ENCODE peak calls at places on chromosome 16, in nine cellular contexts. One of them, this sample, is unnamed.
A peak's percentile ranks its signal among the peaks of the same experiment; 100 is the strongest.

GRCh38 chr16:69688589-69688988 is 37.8 kb downstream of the NQO1 start:
- DNase-seq in NCI-H774: no peak
- DNase-seq in RWPE1: no peak
- DNase-seq in activated CD8-positive, alpha-beta T cell treated with anti-CD3 and anti-CD28 coated beads, Interleukin-2, amount 10 ng/mL, durations not matched to agents 7 days and 5 days: no peak
- DNase-seq in GM04504: no peak
- DNase-seq in stimulated activated CD8-positive, alpha-beta memory T cell treated with anti-CD3 and anti-CD28 coated beads, Interleukin-2, amount 100 ng/mL, for 48 hours: no peak
- DNase-seq in A549: no peak
- DNase-seq in KBM-7: no peak
- DNase-seq in DND-41: no peak
- DNase-seq in this sample: no peak

GRCh38 chr16:57538235-57538711 is 1.9 kb upstream of the CCDC102A start:
- DNase-seq in NCI-H774: no peak
- DNase-seq in RWPE1: no peak
- DNase-seq in activated CD8-positive, alpha-beta T cell treated with anti-CD3 and anti-CD28 coated beads, Interleukin-2, amount 10 ng/mL, durations not matched to agents 7 days and 5 days: peak; percentile 28
- DNase-seq in GM04504: no peak
- DNase-seq in stimulated activated CD8-positive, alpha-beta memory T cell treated with anti-CD3 and anti-CD28 coated beads, Interleukin-2, amount 100 ng/mL, for 48 hours: no peak
- DNase-seq in A549: no peak
- DNase-seq in KBM-7: no peak
- DNase-seq in DND-41: no peak
- DNase-seq in this sample: no peak

GRCh38 chr16:50196736-50197135 is 43.6 kb downstream of the TENT4B start:
- DNase-seq in NCI-H774: no peak
- DNase-seq in RWPE1: no peak
- DNase-seq in activated CD8-positive, alpha-beta T cell treated with anti-CD3 and anti-CD28 coated beads, Interleukin-2, amount 10 ng/mL, durations not matched to agents 7 days and 5 days: peak; percentile 54
- DNase-seq in GM04504: no peak
- DNase-seq in stimulated activated CD8-positive, alpha-beta memory T cell treated with anti-CD3 and anti-CD28 coated beads, Interleukin-2, amount 100 ng/mL, for 48 hours: no peak
- DNase-seq in A549: no peak
- DNase-seq in KBM-7: no peak
- DNase-seq in DND-41: peak; percentile 75
- DNase-seq in this sample: no peak

GRCh38 chr16:48629016-48629415 is 19.0 kb upstream of the N4BP1 start:
- DNase-seq in NCI-H774: no peak
- DNase-seq in RWPE1: no peak
- DNase-seq in activated CD8-positive, alpha-beta T cell treated with anti-CD3 and anti-CD28 coated beads, Interleukin-2, amount 10 ng/mL, durations not matched to agents 7 days and 5 days: no peak
- DNase-seq in GM04504: no peak
- DNase-seq in stimulated activated CD8-positive, alpha-beta memory T cell treated with anti-CD3 and anti-CD28 coated beads, Interleukin-2, amount 100 ng/mL, for 48 hours: no peak
- DNase-seq in A549: no peak
- DNase-seq in KBM-7: no peak
- DNase-seq in DND-41: no peak
- DNase-seq in this sample: no peak

GRCh38 chr16:68244903-68245853 is at the start of gene PLA2G15:
- DNase-seq in NCI-H774: peak; percentile 65
- DNase-seq in RWPE1: peak; percentile 97
- DNase-seq in activated CD8-positive, alpha-beta T cell treated with anti-CD3 and anti-CD28 coated beads, Interleukin-2, amount 10 ng/mL, durations not matched to agents 7 days and 5 days: peak; percentile 97
- DNase-seq in GM04504: peak; percentile 86
- DNase-seq in stimulated activated CD8-positive, alpha-beta memory T cell treated with anti-CD3 and anti-CD28 coated beads, Interleukin-2, amount 100 ng/mL, for 48 hours: peak; percentile 94
- DNase-seq in A549: peak; percentile 89
- DNase-seq in KBM-7: peak; percentile 88
- DNase-seq in DND-41: peak; percentile 98
- DNase-seq in this sample: peak; percentile 69

GRCh38 chr16:23435500-23435899 is 17.5 kb downstream of the COG7 start:
- DNase-seq in NCI-H774: peak; percentile 10
- DNase-seq in RWPE1: peak; percentile 30
- DNase-seq in activated CD8-positive, alpha-beta T cell treated with anti-CD3 and anti-CD28 coated beads, Interleukin-2, amount 10 ng/mL, durations not matched to agents 7 days and 5 days: peak; percentile 81
- DNase-seq in GM04504: no peak
- DNase-seq in stimulated activated CD8-positive, alpha-beta memory T cell treated with anti-CD3 and anti-CD28 coated beads, Interleukin-2, amount 100 ng/mL, for 48 hours: peak; percentile 42
- DNase-seq in A549: peak; percentile 74
- DNase-seq in KBM-7: peak; percentile 93
- DNase-seq in DND-41: peak; percentile 74
- DNase-seq in this sample: peak; percentile 26

GRCh38 chr16:87682852-87683399 is 80.6 kb downstream of the JPH3 start:
- DNase-seq in NCI-H774: no peak
- DNase-seq in RWPE1: no peak
- DNase-seq in activated CD8-positive, alpha-beta T cell treated with anti-CD3 and anti-CD28 coated beads, Interleukin-2, amount 10 ng/mL, durations not matched to agents 7 days and 5 days: no peak
- DNase-seq in GM04504: no peak
- DNase-seq in stimulated activated CD8-positive, alpha-beta memory T cell treated with anti-CD3 and anti-CD28 coated beads, Interleukin-2, amount 100 ng/mL, for 48 hours: no peak
- DNase-seq in A549: no peak
- DNase-seq in KBM-7: no peak
- DNase-seq in DND-41: no peak
- DNase-seq in this sample: no peak

GRCh38 chr16:84253173-84253572 is 13.4 kb upstream of the KCNG4 start:
- DNase-seq in NCI-H774: no peak
- DNase-seq in RWPE1: no peak
- DNase-seq in activated CD8-positive, alpha-beta T cell treated with anti-CD3 and anti-CD28 coated beads, Interleukin-2, amount 10 ng/mL, durations not matched to agents 7 days and 5 days: no peak
- DNase-seq in GM04504: no peak
- DNase-seq in stimulated activated CD8-positive, alpha-beta memory T cell treated with anti-CD3 and anti-CD28 coated beads, Interleukin-2, amount 100 ng/mL, for 48 hours: no peak
- DNase-seq in A549: no peak
- DNase-seq in KBM-7: no peak
- DNase-seq in DND-41: no peak
- DNase-seq in this sample: no peak

GRCh38 chr16:67652578-67653130 is 7.4 kb downstream of the ACD start:
- DNase-seq in NCI-H774: no peak
- DNase-seq in RWPE1: peak; percentile 66
- DNase-seq in activated CD8-positive, alpha-beta T cell treated with anti-CD3 and anti-CD28 coated beads, Interleukin-2, amount 10 ng/mL, durations not matched to agents 7 days and 5 days: no peak
- DNase-seq in GM04504: no peak
- DNase-seq in stimulated activated CD8-positive, alpha-beta memory T cell treated with anti-CD3 and anti-CD28 coated beads, Interleukin-2, amount 100 ng/mL, for 48 hours: no peak
- DNase-seq in A549: peak; percentile 48
- DNase-seq in KBM-7: no peak
- DNase-seq in DND-41: no peak
- DNase-seq in this sample: no peak

GRCh38 chr16:84692451-84692850 is 7.3 kb upstream of the USP10 start:
- DNase-seq in NCI-H774: no peak
- DNase-seq in RWPE1: no peak
- DNase-seq in activated CD8-positive, alpha-beta T cell treated with anti-CD3 and anti-CD28 coated beads, Interleukin-2, amount 10 ng/mL, durations not matched to agents 7 days and 5 days: no peak
- DNase-seq in GM04504: no peak
- DNase-seq in stimulated activated CD8-positive, alpha-beta memory T cell treated with anti-CD3 and anti-CD28 coated beads, Interleukin-2, amount 100 ng/mL, for 48 hours: no peak
- DNase-seq in A549: no peak
- DNase-seq in KBM-7: peak; percentile 80
- DNase-seq in DND-41: no peak
- DNase-seq in this sample: no peak

GRCh38 chr16:700684-701584 is 4.7 kb downstream of the FBXL16 start:
- DNase-seq in NCI-H774: no peak
- DNase-seq in RWPE1: no peak
- DNase-seq in activated CD8-positive, alpha-beta T cell treated with anti-CD3 and anti-CD28 coated beads, Interleukin-2, amount 10 ng/mL, durations not matched to agents 7 days and 5 days: peak; percentile 54
- DNase-seq in GM04504: no peak
- DNase-seq in stimulated activated CD8-positive, alpha-beta memory T cell treated with anti-CD3 and anti-CD28 coated beads, Interleukin-2, amount 100 ng/mL, for 48 hours: no peak
- DNase-seq in A549: no peak
- DNase-seq in KBM-7: no peak
- DNase-seq in DND-41: peak; percentile 53
- DNase-seq in this sample: no peak

GRCh38 chr16:1538804-1539520 is 5.5 kb downstream of the TMEM204 start:
- DNase-seq in NCI-H774: no peak
- DNase-seq in RWPE1: no peak
- DNase-seq in activated CD8-positive, alpha-beta T cell treated with anti-CD3 and anti-CD28 coated beads, Interleukin-2, amount 10 ng/mL, durations not matched to agents 7 days and 5 days: peak; percentile 49
- DNase-seq in GM04504: no peak
- DNase-seq in stimulated activated CD8-positive, alpha-beta memory T cell treated with anti-CD3 and anti-CD28 coated beads, Interleukin-2, amount 100 ng/mL, for 48 hours: no peak
- DNase-seq in A549: no peak
- DNase-seq in KBM-7: peak; percentile 37
- DNase-seq in DND-41: no peak
- DNase-seq in this sample: peak; percentile 15

GRCh38 chr16:17273142-17273561 is 197.6 kb downstream of the XYLT1 start:
- DNase-seq in NCI-H774: no peak
- DNase-seq in RWPE1: peak; percentile 42
- DNase-seq in activated CD8-positive, alpha-beta T cell treated with anti-CD3 and anti-CD28 coated beads, Interleukin-2, amount 10 ng/mL, durations not matched to agents 7 days and 5 days: peak; percentile 63
- DNase-seq in GM04504: peak; percentile 77
- DNase-seq in stimulated activated CD8-positive, alpha-beta memory T cell treated with anti-CD3 and anti-CD28 coated beads, Interleukin-2, amount 100 ng/mL, for 48 hours: peak; percentile 11
- DNase-seq in A549: peak; percentile 34
- DNase-seq in KBM-7: no peak
- DNase-seq in DND-41: no peak
- DNase-seq in this sample: no peak

GRCh38 chr16:72371307-72372081 is 199.5 kb upstream of the PMFBP1 start:
- DNase-seq in NCI-H774: peak; percentile 38
- DNase-seq in RWPE1: peak; percentile 42
- DNase-seq in activated CD8-positive, alpha-beta T cell treated with anti-CD3 and anti-CD28 coated beads, Interleukin-2, amount 10 ng/mL, durations not matched to agents 7 days and 5 days: no peak
- DNase-seq in GM04504: peak; percentile 41
- DNase-seq in stimulated activated CD8-positive, alpha-beta memory T cell treated with anti-CD3 and anti-CD28 coated beads, Interleukin-2, amount 100 ng/mL, for 48 hours: no peak
- DNase-seq in A549: no peak
- DNase-seq in KBM-7: no peak
- DNase-seq in DND-41: no peak
- DNase-seq in this sample: no peak

GRCh38 chr16:4915226-4915761 is 21.7 kb downstream of the PPL start:
- DNase-seq in NCI-H774: no peak
- DNase-seq in RWPE1: no peak
- DNase-seq in activated CD8-positive, alpha-beta T cell treated with anti-CD3 and anti-CD28 coated beads, Interleukin-2, amount 10 ng/mL, durations not matched to agents 7 days and 5 days: no peak
- DNase-seq in GM04504: peak; percentile 58
- DNase-seq in stimulated activated CD8-positive, alpha-beta memory T cell treated with anti-CD3 and anti-CD28 coated beads, Interleukin-2, amount 100 ng/mL, for 48 hours: no peak
- DNase-seq in A549: no peak
- DNase-seq in KBM-7: no peak
- DNase-seq in DND-41: peak; percentile 70
- DNase-seq in this sample: no peak

GRCh38 chr16:27020031-27020430 is 46.7 kb upstream of the C16orf82 start:
- DNase-seq in NCI-H774: no peak
- DNase-seq in RWPE1: no peak
- DNase-seq in activated CD8-positive, alpha-beta T cell treated with anti-CD3 and anti-CD28 coated beads, Interleukin-2, amount 10 ng/mL, durations not matched to agents 7 days and 5 days: no peak
- DNase-seq in GM04504: no peak
- DNase-seq in stimulated activated CD8-positive, alpha-beta memory T cell treated with anti-CD3 and anti-CD28 coated beads, Interleukin-2, amount 100 ng/mL, for 48 hours: no peak
- DNase-seq in A549: no peak
- DNase-seq in KBM-7: no peak
- DNase-seq in DND-41: no peak
- DNase-seq in this sample: no peak

GRCh38 chr16:57497121-57497520 is 10.8 kb upstream of the DOK4 start:
- DNase-seq in NCI-H774: no peak
- DNase-seq in RWPE1: no peak
- DNase-seq in activated CD8-positive, alpha-beta T cell treated with anti-CD3 and anti-CD28 coated beads, Interleukin-2, amount 10 ng/mL, durations not matched to agents 7 days and 5 days: no peak
- DNase-seq in GM04504: no peak
- DNase-seq in stimulated activated CD8-positive, alpha-beta memory T cell treated with anti-CD3 and anti-CD28 coated beads, Interleukin-2, amount 100 ng/mL, for 48 hours: no peak
- DNase-seq in A549: no peak
- DNase-seq in KBM-7: no peak
- DNase-seq in DND-41: no peak
- DNase-seq in this sample: no peak

GRCh38 chr16:23728112-23728477 is 15.1 kb upstream of the ERN2 start:
- DNase-seq in NCI-H774: no peak
- DNase-seq in RWPE1: no peak
- DNase-seq in activated CD8-positive, alpha-beta T cell treated with anti-CD3 and anti-CD28 coated beads, Interleukin-2, amount 10 ng/mL, durations not matched to agents 7 days and 5 days: no peak
- DNase-seq in GM04504: no peak
- DNase-seq in stimulated activated CD8-positive, alpha-beta memory T cell treated with anti-CD3 and anti-CD28 coated beads, Interleukin-2, amount 100 ng/mL, for 48 hours: no peak
- DNase-seq in A549: no peak
- DNase-seq in KBM-7: no peak
- DNase-seq in DND-41: no peak
- DNase-seq in this sample: no peak

GRCh38 chr16:54375056-54375455 is 88.5 kb upstream of the IRX3 start:
- DNase-seq in NCI-H774: no peak
- DNase-seq in RWPE1: no peak
- DNase-seq in activated CD8-positive, alpha-beta T cell treated with anti-CD3 and anti-CD28 coated beads, Interleukin-2, amount 10 ng/mL, durations not matched to agents 7 days and 5 days: no peak
- DNase-seq in GM04504: no peak
- DNase-seq in stimulated activated CD8-positive, alpha-beta memory T cell treated with anti-CD3 and anti-CD28 coated beads, Interleukin-2, amount 100 ng/mL, for 48 hours: no peak
- DNase-seq in A549: no peak
- DNase-seq in KBM-7: no peak
- DNase-seq in DND-41: no peak
- DNase-seq in this sample: no peak

GRCh38 chr16:86457621-86458456 is 52.5 kb upstream of the FOXF1 start:
- DNase-seq in NCI-H774: no peak
- DNase-seq in RWPE1: no peak
- DNase-seq in activated CD8-positive, alpha-beta T cell treated with anti-CD3 and anti-CD28 coated beads, Interleukin-2, amount 10 ng/mL, durations not matched to agents 7 days and 5 days: no peak
- DNase-seq in GM04504: peak; percentile 91
- DNase-seq in stimulated activated CD8-positive, alpha-beta memory T cell treated with anti-CD3 and anti-CD28 coated beads, Interleukin-2, amount 100 ng/mL, for 48 hours: no peak
- DNase-seq in A549: no peak
- DNase-seq in KBM-7: no peak
- DNase-seq in DND-41: no peak
- DNase-seq in this sample: no peak

GRCh38 chr16:85204242-85205010 is 92.2 kb upstream of the CIBAR2 start:
- DNase-seq in NCI-H774: no peak
- DNase-seq in RWPE1: peak; percentile 38
- DNase-seq in activated CD8-positive, alpha-beta T cell treated with anti-CD3 and anti-CD28 coated beads, Interleukin-2, amount 10 ng/mL, durations not matched to agents 7 days and 5 days: no peak
- DNase-seq in GM04504: peak; percentile 74
- DNase-seq in stimulated activated CD8-positive, alpha-beta memory T cell treated with anti-CD3 and anti-CD28 coated beads, Interleukin-2, amount 100 ng/mL, for 48 hours: no peak
- DNase-seq in A549: no peak
- DNase-seq in KBM-7: no peak
- DNase-seq in DND-41: no peak
- DNase-seq in this sample: no peak

GRCh38 chr16:29230671-29231091 is 175.8 kb downstream of the NPIPB11 start:
- DNase-seq in NCI-H774: no peak
- DNase-seq in RWPE1: no peak
- DNase-seq in activated CD8-positive, alpha-beta T cell treated with anti-CD3 and anti-CD28 coated beads, Interleukin-2, amount 10 ng/mL, durations not matched to agents 7 days and 5 days: no peak
- DNase-seq in GM04504: no peak
- DNase-seq in stimulated activated CD8-positive, alpha-beta memory T cell treated with anti-CD3 and anti-CD28 coated beads, Interleukin-2, amount 100 ng/mL, for 48 hours: no peak
- DNase-seq in A549: no peak
- DNase-seq in KBM-7: no peak
- DNase-seq in DND-41: no peak
- DNase-seq in this sample: no peak

GRCh38 chr16:5903797-5904196 is 806.2 kb upstream of the EEF2KMT start:
- DNase-seq in NCI-H774: no peak
- DNase-seq in RWPE1: no peak
- DNase-seq in activated CD8-positive, alpha-beta T cell treated with anti-CD3 and anti-CD28 coated beads, Interleukin-2, amount 10 ng/mL, durations not matched to agents 7 days and 5 days: no peak
- DNase-seq in GM04504: no peak
- DNase-seq in stimulated activated CD8-positive, alpha-beta memory T cell treated with anti-CD3 and anti-CD28 coated beads, Interleukin-2, amount 100 ng/mL, for 48 hours: no peak
- DNase-seq in A549: no peak
- DNase-seq in KBM-7: no peak
- DNase-seq in DND-41: no peak
- DNase-seq in this sample: no peak

GRCh38 chr16:72537684-72538083 is 365.7 kb upstream of the PMFBP1 start:
- DNase-seq in NCI-H774: no peak
- DNase-seq in RWPE1: peak; percentile 28
- DNase-seq in activated CD8-positive, alpha-beta T cell treated with anti-CD3 and anti-CD28 coated beads, Interleukin-2, amount 10 ng/mL, durations not matched to agents 7 days and 5 days: no peak
- DNase-seq in GM04504: no peak
- DNase-seq in stimulated activated CD8-positive, alpha-beta memory T cell treated with anti-CD3 and anti-CD28 coated beads, Interleukin-2, amount 100 ng/mL, for 48 hours: no peak
- DNase-seq in A549: no peak
- DNase-seq in KBM-7: no peak
- DNase-seq in DND-41: no peak
- DNase-seq in this sample: no peak

GRCh38 chr16:88700636-88701482 is 5.3 kb downstream of the RNF166 start:
- DNase-seq in NCI-H774: no peak
- DNase-seq in RWPE1: no peak
- DNase-seq in activated CD8-positive, alpha-beta T cell treated with anti-CD3 and anti-CD28 coated beads, Interleukin-2, amount 10 ng/mL, durations not matched to agents 7 days and 5 days: peak; percentile 98
- DNase-seq in GM04504: peak; percentile 41
- DNase-seq in stimulated activated CD8-positive, alpha-beta memory T cell treated with anti-CD3 and anti-CD28 coated beads, Interleukin-2, amount 100 ng/mL, for 48 hours: peak; percentile 95
- DNase-seq in A549: no peak
- DNase-seq in KBM-7: peak; percentile 98
- DNase-seq in DND-41: peak; percentile 96
- DNase-seq in this sample: no peak

GRCh38 chr16:67606632-67607031 is 38.3 kb upstream of the CARMIL2 start:
- DNase-seq in NCI-H774: no peak
- DNase-seq in RWPE1: no peak
- DNase-seq in activated CD8-positive, alpha-beta T cell treated with anti-CD3 and anti-CD28 coated beads, Interleukin-2, amount 10 ng/mL, durations not matched to agents 7 days and 5 days: no peak
- DNase-seq in GM04504: no peak
- DNase-seq in stimulated activated CD8-positive, alpha-beta memory T cell treated with anti-CD3 and anti-CD28 coated beads, Interleukin-2, amount 100 ng/mL, for 48 hours: no peak
- DNase-seq in A549: no peak
- DNase-seq in KBM-7: no peak
- DNase-seq in DND-41: no peak
- DNase-seq in this sample: no peak

GRCh38 chr16:70437582-70438324 is 1.1 kb downstream of the ST3GAL2 start:
- DNase-seq in NCI-H774: no peak
- DNase-seq in RWPE1: no peak
- DNase-seq in activated CD8-positive, alpha-beta T cell treated with anti-CD3 and anti-CD28 coated beads, Interleukin-2, amount 10 ng/mL, durations not matched to agents 7 days and 5 days: peak; percentile 28
- DNase-seq in GM04504: no peak
- DNase-seq in stimulated activated CD8-positive, alpha-beta memory T cell treated with anti-CD3 and anti-CD28 coated beads, Interleukin-2, amount 100 ng/mL, for 48 hours: no peak
- DNase-seq in A549: no peak
- DNase-seq in KBM-7: no peak
- DNase-seq in DND-41: peak; percentile 34
- DNase-seq in this sample: peak; percentile 3

GRCh38 chr16:7763111-7763510 is 430.5 kb downstream of the RBFOX1 start:
- DNase-seq in NCI-H774: no peak
- DNase-seq in RWPE1: no peak
- DNase-seq in activated CD8-positive, alpha-beta T cell treated with anti-CD3 and anti-CD28 coated beads, Interleukin-2, amount 10 ng/mL, durations not matched to agents 7 days and 5 days: no peak
- DNase-seq in GM04504: no peak
- DNase-seq in stimulated activated CD8-positive, alpha-beta memory T cell treated with anti-CD3 and anti-CD28 coated beads, Interleukin-2, amount 100 ng/mL, for 48 hours: no peak
- DNase-seq in A549: no peak
- DNase-seq in KBM-7: no peak
- DNase-seq in DND-41: no peak
- DNase-seq in this sample: no peak

GRCh38 chr16:49528035-49528434 is 154.4 kb downstream of the C16orf78 start:
- DNase-seq in NCI-H774: no peak
- DNase-seq in RWPE1: no peak
- DNase-seq in activated CD8-positive, alpha-beta T cell treated with anti-CD3 and anti-CD28 coated beads, Interleukin-2, amount 10 ng/mL, durations not matched to agents 7 days and 5 days: peak; percentile 47
- DNase-seq in GM04504: no peak
- DNase-seq in stimulated activated CD8-positive, alpha-beta memory T cell treated with anti-CD3 and anti-CD28 coated beads, Interleukin-2, amount 100 ng/mL, for 48 hours: no peak
- DNase-seq in A549: no peak
- DNase-seq in KBM-7: no peak
- DNase-seq in DND-41: no peak
- DNase-seq in this sample: no peak

GRCh38 chr16:83842755-83843507 is 35.2 kb downstream of the HSBP1 start:
- DNase-seq in NCI-H774: no peak
- DNase-seq in RWPE1: no peak
- DNase-seq in activated CD8-positive, alpha-beta T cell treated with anti-CD3 and anti-CD28 coated beads, Interleukin-2, amount 10 ng/mL, durations not matched to agents 7 days and 5 days: no peak
- DNase-seq in GM04504: no peak
- DNase-seq in stimulated activated CD8-positive, alpha-beta memory T cell treated with anti-CD3 and anti-CD28 coated beads, Interleukin-2, amount 100 ng/mL, for 48 hours: no peak
- DNase-seq in A549: no peak
- DNase-seq in KBM-7: peak; percentile 62
- DNase-seq in DND-41: no peak
- DNase-seq in this sample: no peak

GRCh38 chr16:28839899-28840298 is 6.2 kb downstream of the TUFM start:
- DNase-seq in NCI-H774: no peak
- DNase-seq in RWPE1: no peak
- DNase-seq in activated CD8-positive, alpha-beta T cell treated with anti-CD3 and anti-CD28 coated beads, Interleukin-2, amount 10 ng/mL, durations not matched to agents 7 days and 5 days: no peak
- DNase-seq in GM04504: no peak
- DNase-seq in stimulated activated CD8-positive, alpha-beta memory T cell treated with anti-CD3 and anti-CD28 coated beads, Interleukin-2, amount 100 ng/mL, for 48 hours: no peak
- DNase-seq in A549: no peak
- DNase-seq in KBM-7: no peak
- DNase-seq in DND-41: no peak
- DNase-seq in this sample: no peak

This sample was measured in NCI-H446.